ENCODE peak calls at places on chromosomes 16 and 17, in four cellular contexts. O is ELR, Y is posterior vena cava, M is fibroblast of the aortic adventitia. U is an unnamed sample.

GRCh38 chr16:65070831-65071230 is 51.0 kb downstream of the CDH11 start:
- DNase-seq in O (peak), Y (peak), M (peak), U (peak)

GRCh38 chr17:33228548-33228947 is 64.5 kb downstream of the ASIC2 start:
- DNase-seq in O (no peak), Y (no peak), M (no peak), U (no peak)

GRCh38 chr16:55502801-55503366 is 6.0 kb upstream of the LPCAT2 start:
- DNase-seq in O (peak), Y (peak), M (peak), U (peak)

GRCh38 chr16:31265329-31266245 is 5.8 kb downstream of the ITGAM start:
- DNase-seq in O (peak), Y (no peak), M (peak), U (peak)

GRCh38 chr16:49352923-49353322 is 20.7 kb upstream of the C16orf78 start:
- DNase-seq in O (peak), Y (no peak), M (no peak), U (no peak)

GRCh38 chr17:80835816-80836657 is 155.6 kb upstream of the CHMP6 start:
- DNase-seq in O (no peak), Y (peak), M (no peak), U (no peak)

GRCh38 chr17:7235693-7236665 is 1.7 kb upstream of the DVL2 start:
- DNase-seq in O (peak), Y (no peak), M (no peak), U (peak)

GRCh38 chr17:79473111-79473835 is 137.6 kb downstream of the RBFOX3 start:
- DNase-seq in O (no peak), Y (no peak), M (peak), U (peak)

GRCh38 chr17:4947010-4947410 is 1.3 kb downstream of the PFN1 start:
- DNase-seq in O (peak), Y (no peak), M (no peak), U (no peak)

GRCh38 chr16:30757316-30757715 is 4.5 kb downstream of the CFAP119 start:
- DNase-seq in O (no peak), Y (no peak), M (no peak), U (no peak)

GRCh38 chr17:45135978-45136791 is 698 bp downstream of the ACBD4 start:
- DNase-seq in O (peak), Y (peak), M (no peak), U (no peak)

GRCh38 chr16:78542419-78542818 is 443.0 kb downstream of the WWOX start:
- DNase-seq in O (no peak), Y (no peak), M (no peak), U (no peak)

GRCh38 chr16:29675811-29676643 is 3.0 kb upstream of the QPRT start:
- DNase-seq in O (peak), Y (no peak), M (no peak), U (no peak)

GRCh38 chr17:67606896-67607604 is 110.7 kb upstream of the NOL11 start:
- DNase-seq in O (no peak), Y (no peak), M (no peak), U (no peak)

GRCh38 chr17:607341-608060 is 107.1 kb downstream of the VPS53 start:
- DNase-seq in O (no peak), Y (no peak), M (no peak), U (no peak)

GRCh38 chr16:68658258-68658973 is 13.3 kb downstream of the CDH3 start:
- DNase-seq in O (peak), Y (no peak), M (peak), U (peak)

GRCh38 chr16:50359626-50360025 is 9.2 kb downstream of the BRD7 start:
- DNase-seq in O (no peak), Y (no peak), M (no peak), U (no peak)

GRCh38 chr16:2751577-2752034 is 832 bp upstream of the SRRM2 start:
- DNase-seq in O (peak), Y (no peak), M (no peak), U (no peak)

GRCh38 chr17:55089955-55090573 is 121.5 kb downstream of the STXBP4 start:
- DNase-seq in O (peak), Y (no peak), M (peak), U (peak)

GRCh38 chr16:50408001-50408400 is 39.2 kb upstream of the BRD7 start:
- DNase-seq in O (no peak), Y (no peak), M (no peak), U (no peak)

GRCh38 chr17:21288581-21289017 is 4.1 kb downstream of the MAP2K3 start:
- DNase-seq in O (peak), Y (peak), M (no peak), U (no peak)

GRCh38 chr16:2156025-2156848 is 655 bp downstream of the TRAF7 start:
- DNase-seq in O (peak), Y (no peak), M (peak), U (no peak)

GRCh38 chr17:39920218-39921210 is 2.1 kb upstream of the GSDMB start:
- DNase-seq in O (no peak), Y (no peak), M (no peak), U (no peak)

GRCh38 chr16:7268182-7268581 is 64.5 kb upstream of the RBFOX1 start:
- DNase-seq in O (peak), Y (no peak), M (no peak), U (peak)

GRCh38 chr16:8926827-8927226 is 36.9 kb downstream of the USP7 start:
- DNase-seq in O (no peak), Y (no peak), M (no peak), U (no peak)

GRCh38 chr16:67055712-67056487 is 27.0 kb downstream of the CBFB start:
- DNase-seq in O (peak), Y (no peak), M (peak), U (peak)

GRCh38 chr17:68326681-68327080 is 35.4 kb downstream of the ARSG start:
- DNase-seq in O (peak), Y (no peak), M (no peak), U (no peak)

GRCh38 chr16:77993586-77993985 is 28.8 kb upstream of the CLEC3A start:
- DNase-seq in O (no peak), Y (no peak), M (peak), U (no peak)

GRCh38 chr17:50381260-50381815 is 8.3 kb downstream of the EME1 start:
- DNase-seq in O (no peak), Y (peak), M (no peak), U (no peak)

GRCh38 chr16:57666353-57667068 is 1.6 kb upstream of the ADGRG3 start:
- DNase-seq in O (no peak), Y (no peak), M (no peak), U (no peak)